ENCODE peak calls at places on chromosomes 12 and 14, in five cellular contexts. G, Z, H, N and F are unnamed samples. For H3K4me1, the result is how much of the 10 kb centered on the place peaks cover.

GRCh38 chr12:20274008-20274407 is 94.3 kb upstream of the PDE3A start:
- DNase-seq in H (no peak), N (no peak), G (peak), Z (no peak), F (no peak)

GRCh38 chr14:69041783-69042182 is 62.7 kb upstream of the ACTN1 start:
- DNase-seq in N (no peak), H (no peak), Z (no peak), G (no peak), F (no peak)

GRCh38 chr14:97267509-97267908 is 470.3 kb downstream of the VRK1 start:
- DNase-seq in N (no peak), Z (no peak), G (no peak), H (no peak), F (no peak)

GRCh38 chr14:104555621-104556255 is 23.8 kb upstream of the C14orf180 start:
- DNase-seq in G (no peak), H (no peak), Z (no peak), N (no peak), F (no peak)

GRCh38 chr12:30643366-30643765 is 52.3 kb downstream of the IPO8 start:
- DNase-seq in Z (no peak), H (no peak), N (peak), G (no peak), F (no peak)

GRCh38 chr12:42421844-42422779 is 96.1 kb downstream of the PPHLN1 start:
- DNase-seq in Z (no peak), H (no peak), G (no peak), N (no peak), F (peak)

GRCh38 chr12:127194176-127194575 is 1072.8 kb upstream of the TMEM132C start:
- DNase-seq in H (no peak), G (no peak), N (no peak), Z (no peak), F (no peak)

GRCh38 chr12:96814200-96814599 is 92.9 kb upstream of the NEDD1 start:
- DNase-seq in Z (no peak), N (no peak), G (no peak), H (no peak), F (no peak)

GRCh38 chr14:81144811-81145598 is 75.8 kb downstream of the GTF2A1 start:
- DNase-seq in N (no peak), H (no peak), G (no peak), Z (no peak), F (no peak)

GRCh38 chr14:101110729-101111619 is 207.5 kb upstream of the RTL1 start:
- DNase-seq in G (no peak), H (no peak), Z (no peak), N (no peak), F (no peak)

GRCh38 chr12:129467289-129467688 is 436.5 kb downstream of the TMEM132D start:
- DNase-seq in G (no peak), H (peak), Z (no peak), N (peak), F (no peak)

GRCh38 chr12:57152408-57153038 is 5.1 kb upstream of the LRP1-AS start:
- DNase-seq in N (no peak), G (no peak), H (no peak), Z (no peak), F (no peak)

GRCh38 chr12:49720214-49720613 is 13.0 kb upstream of the FMNL3 start:
- DNase-seq in N (no peak), H (peak), Z (no peak), G (no peak), F (peak)

GRCh38 chr12:93502802-93503623 is 35.7 kb downstream of the MRPL42 start:
- DNase-seq in N (peak), Z (peak), H (peak), G (peak), F (peak)

GRCh38 chr14:67485501-67486095 is 2.9 kb downstream of the TMEM229B start:
- DNase-seq in N (peak), G (no peak), H (no peak), Z (no peak), F (no peak)

GRCh38 chr12:5376591-5377207 is 55.2 kb upstream of the NTF3 start:
- DNase-seq in N (no peak), G (no peak), H (no peak), Z (no peak), F (no peak)

GRCh38 chr12:80268924-80269749 is 169.8 kb downstream of the OTOGL start:
- DNase-seq in N (no peak), Z (no peak), G (no peak), H (no peak), F (no peak)

GRCh38 chr12:57518920-57519757 is 1.2 kb downstream of the DDIT3 start:
- DNase-seq in G (no peak), Z (no peak), H (peak), N (peak), F (peak)

GRCh38 chr12:53938276-53939140 is at the start of gene HOXC13:
- DNase-seq in Z (peak), N (peak), H (peak), G (peak), F (peak)

GRCh38 chr14:55929136-55929535 is 189.1 kb upstream of the PELI2 start:
- DNase-seq in H (no peak), Z (no peak), N (peak), G (no peak), F (no peak)

GRCh38 chr12:132505852-132506219 is 15.9 kb downstream of the FBRSL1 start:
- DNase-seq in Z (no peak), G (no peak), H (no peak), N (no peak), F (no peak)

GRCh38 chr12:132503611-132504204 is 13.8 kb downstream of the FBRSL1 start:
- DNase-seq in G (no peak), N (no peak), H (no peak), Z (no peak), F (no peak)

GRCh38 chr12:132506328-132506727 is 16.4 kb downstream of the FBRSL1 start:
- DNase-seq in H (no peak), Z (no peak), N (no peak), G (no peak), F (no peak)

GRCh38 chr12:132506730-132507538 is 17.0 kb downstream of the FBRSL1 start:
- DNase-seq in Z (no peak), H (no peak), G (no peak), N (peak), F (peak)

DNA sequence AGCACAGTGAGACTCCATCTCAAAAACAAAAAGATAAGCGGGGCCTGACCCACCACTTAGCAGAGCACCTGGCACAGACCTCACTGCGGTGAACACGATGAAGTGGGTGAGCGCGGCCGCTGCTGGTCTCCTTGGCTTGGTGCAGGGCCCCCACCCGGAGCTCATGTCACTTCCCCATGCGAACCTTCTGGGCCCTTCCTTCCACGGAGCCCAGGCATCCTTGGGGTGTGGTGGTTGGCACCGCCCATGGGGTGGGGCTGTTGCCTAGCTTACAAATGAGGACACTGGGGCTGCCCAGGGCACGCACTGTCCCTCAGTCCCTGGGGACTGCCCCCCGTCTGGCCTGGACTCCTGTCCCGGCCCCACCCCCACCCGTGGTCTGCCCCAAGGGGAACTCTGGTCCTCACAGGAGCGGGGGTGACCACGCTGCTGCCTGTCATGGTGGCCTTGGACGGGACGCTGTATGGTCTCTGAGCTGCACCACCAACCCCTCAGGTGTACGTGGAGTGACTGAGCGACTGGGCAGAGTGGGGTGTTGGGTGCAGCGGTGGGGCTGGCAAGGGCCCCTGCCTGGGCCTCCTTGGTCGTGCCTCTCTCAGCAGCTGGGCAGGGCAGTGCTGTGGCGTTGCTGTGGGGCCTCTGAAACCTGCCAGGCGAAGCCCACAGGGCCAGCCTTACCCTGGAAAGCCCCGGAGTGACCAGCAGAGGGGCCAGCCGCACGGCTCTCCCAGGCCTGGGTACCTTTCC is 15.3 kb downstream of the FBRSL1 start:
- DNase-seq in H (no peak), G (no peak), N (no peak), Z (no peak), F (no peak)
- H3K4me1 ChIP-seq in H (under half), G (under half), N (under half), Z (under half), F (under half)

GRCh38 chr14:22297376-22297775 is 291.6 kb downstream of the DAD1 start:
- DNase-seq in N (peak), Z (no peak), H (no peak), G (no peak), F (no peak)

GRCh38 chr14:22300646-22301045 is 288.4 kb downstream of the DAD1 start:
- DNase-seq in G (no peak), Z (no peak), H (no peak), N (no peak), F (no peak)

GRCh38 chr14:22291406-22291805 is 297.6 kb downstream of the DAD1 start:
- DNase-seq in N (no peak), G (no peak), Z (no peak), H (no peak), F (no peak)

GRCh38 chr14:22296722-22297121 is 292.3 kb downstream of the DAD1 start:
- DNase-seq in G (no peak), Z (no peak), H (no peak), N (peak), F (no peak)

GRCh38 chr14:22296088-22296487 is 292.9 kb downstream of the DAD1 start:
- DNase-seq in H (no peak), Z (no peak), N (no peak), G (no peak), F (no peak)
- H3K4me2 ChIP-seq in H (no peak), Z (no peak), N (no peak), G (no peak), F (no peak)

GRCh38 chr14:58739674-58740073 is 101.9 kb downstream of the DACT1 start:
- DNase-seq in H (no peak), Z (no peak), G (no peak), N (no peak), F (no peak)
- H3K4me1 ChIP-seq in H (under half), Z (under half), G (under half), N (under half), F (under half)

GRCh38 chr12:118271770-118272417 is 100.8 kb downstream of the TAOK3 start:
- DNase-seq in N (peak), G (no peak), Z (no peak), H (no peak), F (no peak)
- H3K4me2 ChIP-seq in N (no peak), G (no peak), Z (no peak), H (no peak), F (no peak)

GRCh38 chr14:22560638-22561365 is 28.2 kb downstream of the DAD1 start:
- DNase-seq in Z (no peak), H (no peak), G (no peak), N (peak), F (no peak)
- H3K4me1 ChIP-seq in Z (under half), H (half or more), G (under half), N (under half), F (under half)

DNA sequence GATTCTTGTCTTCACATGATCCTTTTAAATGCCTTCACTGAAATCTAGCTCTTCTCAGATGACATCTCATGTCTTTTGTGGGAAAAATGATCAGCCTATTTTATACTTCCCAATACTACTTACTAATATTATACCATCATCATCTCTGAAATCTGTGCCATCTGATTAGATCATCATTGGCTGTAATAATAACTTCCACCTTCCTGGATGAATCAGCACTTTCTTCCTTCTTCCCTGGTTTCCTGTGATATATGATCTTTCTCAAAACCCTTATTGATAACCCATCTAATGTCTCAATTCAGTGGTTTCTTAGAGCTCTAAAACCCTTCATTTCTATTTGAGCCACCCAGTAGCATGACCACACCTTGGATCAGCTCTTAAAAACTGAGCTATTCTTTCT is 30.9 kb downstream of the GPR137C start:
- DNase-seq in N (no peak), H (no peak), Z (no peak), G (no peak), F (no peak)
- H3K4me2 ChIP-seq in N (no peak), H (no peak), Z (no peak), G (no peak), F (no peak)

GRCh38 chr14:92660571-92660970 is 87.9 kb downstream of the LGMN start:
- DNase-seq in H (no peak), Z (no peak), N (no peak), G (no peak), F (no peak)
- H3K4me1 ChIP-seq in H (under half), Z (under half), N (under half), G (under half), F (under half)